ENCODE peak calls at places on chromosomes 12 and 14, in four cellular contexts. Z is GM12878, A is K562, Q is HepG2. K is an unnamed sample.

GRCh38 chr12:60212159-60213000 is 616.6 kb downstream of the SLC16A7 start:
- DNase-seq in Q (no peak), Z (no peak), A (no peak), K (no peak)

GRCh38 chr14:92407395-92407794 is 84.4 kb downstream of the SLC24A4 start:
- DNase-seq in Q (no peak), Z (no peak), A (no peak), K (no peak)

GRCh38 chr14:23513466-23514008 is 38.0 kb downstream of the ZFHX2 start:
- DNase-seq in Z (no peak), Q (no peak), A (no peak), K (no peak)

GRCh38 chr12:117189725-117190209 is 503 bp downstream of the FBXO21 start:
- DNase-seq in Z (no peak), Q (peak; percentile 24), A (no peak), K (peak; percentile 45)

GRCh38 chr12:42732908-42733411 is 143.4 kb upstream of the PRICKLE1 start:
- DNase-seq in A (no peak), Q (no peak), Z (no peak), K (no peak)

GRCh38 chr12:102095677-102096263 is 24.1 kb downstream of the NUP37 start:
- DNase-seq in A (no peak), Z (peak; percentile 4), Q (peak; percentile 9), K (peak; percentile 15)

GRCh38 chr12:54564768-54565167 is 15.4 kb downstream of the PDE1B start:
- DNase-seq in A (no peak), Q (no peak), Z (no peak), K (no peak)

GRCh38 chr12:46461459-46461858 is 88.9 kb upstream of the SLC38A2 start:
- DNase-seq in Q (no peak), A (no peak), Z (no peak), K (no peak)

GRCh38 chr12:23426328-23426727 is 523.1 kb downstream of the SOX5 start:
- DNase-seq in Q (no peak), Z (no peak), A (no peak), K (no peak)

GRCh38 chr12:68469136-68469535 is 137.0 kb upstream of the MDM1 start:
- DNase-seq in Z (no peak), Q (no peak), A (no peak), K (no peak)

GRCh38 chr14:91229005-91229382 is 15.5 kb downstream of the GPR68 start:
- DNase-seq in A (no peak), Q (no peak), Z (no peak), K (no peak)

GRCh38 chr14:54310151-54310851 is 86.5 kb upstream of the CDKN3 start:
- DNase-seq in Z (no peak), A (no peak), Q (no peak), K (no peak)

GRCh38 chr14:74478996-74479635 is 14.0 kb downstream of the NPC2 start:
- DNase-seq in Q (peak; percentile 13), Z (no peak), A (no peak), K (peak; percentile 46)

GRCh38 chr12:98578392-98578791 is 15.1 kb upstream of the SLC25A3 start:
- DNase-seq in Z (no peak), A (no peak), Q (no peak), K (no peak)

GRCh38 chr12:50088577-50089335 is 3.6 kb downstream of the SMARCD1 start:
- DNase-seq in Z (peak; percentile 37), A (peak; percentile 61), Q (peak; percentile 68), K (peak; percentile 59)

GRCh38 chr14:36525746-36526099 is 5.7 kb upstream of the NKX2-1 start:
- DNase-seq in Q (no peak), A (no peak), Z (no peak), K (no peak)

GRCh38 chr12:98736352-98737326 is 91.5 kb downstream of the APAF1 start:
- DNase-seq in Z (no peak), A (no peak), Q (peak; percentile 66), K (no peak)

GRCh38 chr12:1083086-1083887 is 92.3 kb downstream of the ERC1 start:
- DNase-seq in A (no peak), Z (no peak), Q (no peak), K (peak; percentile 34)

GRCh38 chr14:59277659-59278058 is 89.2 kb downstream of the DAAM1 start:
- DNase-seq in Z (no peak), A (peak; percentile 24), Q (no peak), K (peak; percentile 17)

GRCh38 chr12:76259660-76260389 is 88.4 kb downstream of the BBS10 start:
- DNase-seq in A (no peak), Z (no peak), Q (no peak), K (no peak)

GRCh38 chr14:105173901-105174894 is 5.6 kb upstream of the JAG2 start:
- DNase-seq in Q (no peak), A (no peak), Z (no peak), K (no peak)

GRCh38 chr12:48351022-48351708 is 446 bp upstream of the ZNF641 start:
- DNase-seq in Z (no peak), Q (peak; percentile 47), A (no peak), K (peak; percentile 59)

GRCh38 chr12:23895792-23896218 is 53.7 kb downstream of the SOX5 start:
- DNase-seq in Z (no peak), A (no peak), Q (no peak), K (no peak)

GRCh38 chr12:47095446-47096236 is 15.9 kb upstream of the AMIGO2 start:
- DNase-seq in Z (no peak), Q (no peak), A (no peak), K (no peak)

GRCh38 chr12:45994736-45995135 is 4.4 kb upstream of the SCAF11 start:
- DNase-seq in Z (no peak), A (no peak), Q (peak; percentile 60), K (no peak)

GRCh38 chr12:15404485-15404884 is 82.2 kb downstream of the PTPRO start:
- DNase-seq in Q (no peak), A (no peak), Z (no peak), K (no peak)

DNA sequence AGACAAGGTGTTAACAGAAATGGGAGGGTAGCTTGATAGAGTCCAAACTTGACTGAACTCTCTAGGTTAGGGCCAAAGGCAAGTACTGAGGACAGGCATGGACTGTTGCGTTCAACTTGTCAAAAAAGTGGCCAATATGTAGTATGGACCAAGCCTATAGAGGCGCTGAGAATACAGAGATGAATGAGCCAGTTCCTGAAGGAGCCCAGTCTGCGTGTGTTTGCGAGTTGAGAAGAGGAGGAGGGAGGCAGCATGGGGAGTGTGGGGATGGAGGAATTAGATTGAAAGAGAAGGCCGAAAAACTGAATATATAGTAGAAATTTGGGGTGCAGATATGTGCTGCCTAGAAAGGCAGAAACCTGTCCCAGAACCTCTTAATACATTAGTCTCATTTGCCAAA is 412.4 kb downstream of the PCNX1 start:
- DNase-seq in Q (no peak), A (no peak), Z (no peak), K (peak; percentile 39)
- TF ChIP-seq TARDBP in Q (no peak), A (no peak), Z (no peak), K (no peak)

DNA sequence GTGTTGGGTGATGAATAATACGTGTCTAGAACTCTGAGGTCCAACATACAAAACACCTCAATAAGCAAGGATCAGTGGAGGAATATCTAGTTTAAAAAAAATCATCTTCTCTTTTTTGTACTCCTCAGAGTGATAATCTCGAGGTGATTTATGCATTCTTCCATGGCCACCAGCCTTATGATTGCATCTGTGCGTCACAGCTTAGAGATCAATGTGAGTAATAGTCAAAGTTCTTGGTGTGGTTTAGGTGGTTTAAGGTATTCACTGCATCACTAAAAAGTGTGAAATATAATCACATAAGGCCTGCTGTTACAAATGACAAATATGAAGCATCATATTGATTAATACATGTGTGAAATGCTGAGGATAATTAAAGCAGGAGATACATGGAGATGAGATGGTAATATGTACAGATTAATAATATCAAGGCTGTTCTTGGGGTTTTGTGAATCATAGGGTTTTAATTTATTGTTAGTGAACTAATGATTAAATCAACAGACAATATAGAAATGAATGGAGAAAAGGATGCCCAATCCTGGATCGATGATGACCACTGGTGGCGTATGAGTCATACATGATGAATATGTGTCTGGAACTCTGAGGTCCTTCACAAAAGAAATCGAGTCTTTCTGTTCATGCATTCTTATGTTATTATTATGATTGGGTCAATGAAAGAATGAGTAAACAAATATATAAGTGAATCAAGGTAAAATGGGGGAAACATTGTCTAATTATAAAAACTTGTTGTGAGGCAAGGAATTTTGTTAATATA is 68.8 kb upstream of the RTL1 start:
- DNase-seq in Z (no peak), Q (no peak), A (no peak), K (no peak)
- TF ChIP-seq TARDBP in Z (no peak), Q (no peak), A (no peak), K (no peak)

DNA sequence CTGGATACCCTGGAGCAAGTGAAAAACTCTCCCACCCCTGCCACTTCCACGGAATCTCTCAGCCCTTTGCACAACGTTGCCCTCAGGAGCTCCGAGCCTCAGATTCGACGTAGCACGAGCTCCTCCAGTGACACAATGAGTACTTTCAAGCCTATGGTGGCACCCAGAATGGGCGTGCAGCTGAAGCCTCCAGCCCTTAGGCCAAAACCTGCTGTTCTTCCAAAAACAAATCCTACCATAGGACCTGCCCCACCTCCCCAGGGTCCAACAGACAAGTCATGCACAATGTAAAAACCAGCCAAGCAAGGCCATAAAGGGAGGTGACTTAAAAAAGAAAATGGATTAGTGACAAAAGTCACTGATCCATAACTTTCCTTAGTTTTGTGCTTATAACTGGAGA is 79.7 kb downstream of the KICS2 start:
- DNase-seq in A (no peak), Z (no peak), Q (no peak), K (no peak)
- TF ChIP-seq TARDBP in A (no peak), Z (no peak), Q (no peak), K (no peak)

DNA sequence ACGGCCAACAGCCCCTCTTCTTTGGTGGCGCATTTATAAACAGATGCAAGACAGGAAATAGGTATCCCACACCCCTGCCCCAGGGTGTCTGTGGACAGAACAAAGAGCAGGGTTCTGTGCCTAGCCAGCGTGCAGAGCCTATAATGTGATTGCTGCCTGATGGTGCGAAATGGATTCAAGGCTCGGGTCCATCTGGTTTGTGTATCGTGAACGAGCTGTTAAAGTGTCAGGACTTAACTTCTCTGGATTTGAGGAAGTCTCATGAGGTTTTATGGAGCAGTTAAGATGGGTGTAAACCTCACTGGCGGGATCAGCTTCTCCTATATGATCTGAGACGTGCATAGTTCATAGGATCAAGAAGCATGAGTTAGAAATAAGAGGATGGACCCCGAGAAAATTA is 388.7 kb upstream of the TBX3 start:
- DNase-seq in A (no peak), Q (no peak), Z (no peak), K (no peak)
- TF ChIP-seq TARDBP in A (no peak), Q (no peak), Z (no peak), K (no peak)

K was measured in HEK293T.